ENCODE peak calls at places on chromosomes 1 and 21, in six cellular contexts. N is HepG2, P is NB4, Q is WTC11, O is A549, G is HCT116. I is an unnamed sample.

GRCh38 chr1:231467986-231468385 is 45.9 kb upstream of the EGLN1 start:
- DNase-seq in O (no peak), N (no peak), Q (no peak), G (no peak), P (no peak), I (no peak)

GRCh38 chr1:101238681-101239094 is 1.9 kb downstream of the S1PR1 start:
- DNase-seq in P (peak; percentile 77), G (peak; percentile 71), N (peak; percentile 54), Q (peak; percentile 93), O (peak; percentile 55), I (peak; percentile 96)

GRCh38 chr1:171188388-171189266 is 3.5 kb downstream of the FMO2 start:
- DNase-seq in N (peak; percentile 43), Q (peak; percentile 57), P (peak; percentile 60), G (peak; percentile 24), O (peak; percentile 45), I (no peak)

GRCh38 chr1:163596541-163597258 is 274.9 kb downstream of the NUF2 start:
- DNase-seq in G (no peak), P (no peak), O (no peak), Q (no peak), N (no peak), I (no peak)

GRCh38 chr1:101945884-101946283 is 50.8 kb downstream of the OLFM3 start:
- DNase-seq in N (no peak), G (no peak), P (no peak), O (no peak), Q (no peak), I (no peak)

GRCh38 chr1:87792094-87792493 is 463.4 kb downstream of the LMO4 start:
- DNase-seq in Q (no peak), G (no peak), P (no peak), O (no peak), N (no peak), I (no peak)

GRCh38 chr1:231558711-231559205 is 30.3 kb downstream of the TSNAX start:
- DNase-seq in N (no peak), Q (no peak), P (no peak), G (no peak), O (no peak), I (no peak)

GRCh38 chr1:110524311-110525249 is 5.6 kb upstream of the KCNA10 start:
- DNase-seq in N (peak; percentile 21), G (peak; percentile 27), P (peak; percentile 68), O (peak; percentile 29), Q (peak; percentile 81), I (peak; percentile 53)

GRCh38 chr1:17633654-17634053 is 94.2 kb downstream of the ARHGEF10L start:
- DNase-seq in P (no peak), G (no peak), O (peak; percentile 29), N (no peak), Q (no peak), I (no peak)

GRCh38 chr1:44401256-44402228 is 3.5 kb upstream of the RNF220 start:
- DNase-seq in P (no peak), Q (no peak), G (no peak), N (peak; percentile 80), O (no peak), I (no peak)

GRCh38 chr1:164846731-164847691 is 288.0 kb downstream of the PBX1 start:
- DNase-seq in P (no peak), O (no peak), G (no peak), N (no peak), Q (no peak), I (no peak)

GRCh38 chr1:154878371-154879355 is 8.6 kb upstream of the KCNN3 start:
- DNase-seq in G (peak; percentile 66), Q (peak; percentile 94), O (peak; percentile 73), P (peak; percentile 72), N (peak; percentile 48), I (peak; percentile 93)

GRCh38 chr1:52659356-52659755 is 26.4 kb downstream of the SHISAL2A start:
- DNase-seq in O (no peak), P (no peak), G (peak; percentile 69), Q (no peak), N (no peak), I (no peak)

GRCh38 chr1:209405183-209405823 is 178.2 kb upstream of the CAMK1G start:
- DNase-seq in G (no peak), P (no peak), N (no peak), O (no peak), Q (no peak), I (no peak)

GRCh38 chr1:220750126-220750525 is 2.0 kb downstream of the MTARC2 start:
- DNase-seq in P (no peak), G (no peak), Q (no peak), N (no peak), O (no peak), I (no peak)

GRCh38 chr1:41394918-41395598 is 33.8 kb downstream of the FOXO6 start:
- DNase-seq in G (no peak), O (no peak), N (no peak), Q (peak; percentile 78), P (peak; percentile 26), I (peak; percentile 81)

GRCh38 chr1:67460648-67461500 is 30.7 kb upstream of the SERBP1 start:
- DNase-seq in G (no peak), P (no peak), N (no peak), Q (no peak), O (no peak), I (no peak)

GRCh38 chr1:232602622-232603021 is 27.3 kb downstream of the SIPA1L2 start:
- DNase-seq in P (no peak), N (no peak), Q (no peak), G (no peak), O (no peak), I (no peak)

GRCh38 chr1:65230741-65231439 is 78.5 kb upstream of the DNAJC6 start:
- DNase-seq in P (no peak), G (no peak), Q (no peak), O (no peak), N (no peak), I (no peak)

GRCh38 chr1:246687002-246687401 is 37.2 kb upstream of the SCCPDH start:
- DNase-seq in P (no peak), O (no peak), G (no peak), N (no peak), Q (peak; percentile 60), I (no peak)

GRCh38 chr1:174036204-174036603 is 14.0 kb upstream of the RC3H1 start:
- DNase-seq in O (no peak), P (no peak), N (no peak), G (no peak), Q (no peak), I (no peak)

GRCh38 chr1:174039069-174039468 is 16.9 kb upstream of the RC3H1 start:
- DNase-seq in O (no peak), P (no peak), Q (no peak), G (no peak), N (no peak), I (no peak)

GRCh38 chr1:174041369-174041768 is 19.2 kb upstream of the RC3H1 start:
- DNase-seq in P (no peak), Q (no peak), O (no peak), N (peak; percentile 20), G (no peak), I (no peak)

GRCh38 chr1:174036798-174037197 is 14.6 kb upstream of the RC3H1 start:
- DNase-seq in P (no peak), N (no peak), O (no peak), Q (no peak), G (no peak), I (no peak)

GRCh38 chr1:174040387-174040786 is 18.2 kb upstream of the RC3H1 start:
- DNase-seq in O (no peak), P (no peak), N (no peak), Q (no peak), G (peak; percentile 49), I (no peak)
- TF ChIP-seq MAX in O (no peak), P (no peak), N (no peak), Q (no peak), G (no peak), I (no peak)

GRCh38 chr21:34613679-34614442 is 1.1 kb downstream of the RCAN1 start:
- DNase-seq in P (peak; percentile 17), Q (no peak), G (no peak), N (no peak), O (no peak), I (no peak)

GRCh38 chr21:34614443-34614692 is 545 bp downstream of the RCAN1 start:
- DNase-seq in Q (no peak), G (no peak), O (no peak), N (no peak), P (no peak), I (no peak)

GRCh38 chr21:34612056-34612455 is 2.9 kb downstream of the RCAN1 start:
- DNase-seq in O (no peak), N (no peak), G (no peak), P (no peak), Q (no peak), I (no peak)

GRCh38 chr21:34611528-34611927 is 3.4 kb downstream of the RCAN1 start:
- DNase-seq in O (no peak), Q (no peak), N (no peak), G (no peak), P (no peak), I (no peak)

GRCh38 chr21:34612557-34612956 is 2.4 kb downstream of the RCAN1 start:
- DNase-seq in O (no peak), Q (no peak), G (no peak), N (no peak), P (no peak), I (no peak)
- TF ChIP-seq MAX in O (no peak), Q (no peak), G (no peak), N (no peak), P (no peak), I (no peak)

DNA sequence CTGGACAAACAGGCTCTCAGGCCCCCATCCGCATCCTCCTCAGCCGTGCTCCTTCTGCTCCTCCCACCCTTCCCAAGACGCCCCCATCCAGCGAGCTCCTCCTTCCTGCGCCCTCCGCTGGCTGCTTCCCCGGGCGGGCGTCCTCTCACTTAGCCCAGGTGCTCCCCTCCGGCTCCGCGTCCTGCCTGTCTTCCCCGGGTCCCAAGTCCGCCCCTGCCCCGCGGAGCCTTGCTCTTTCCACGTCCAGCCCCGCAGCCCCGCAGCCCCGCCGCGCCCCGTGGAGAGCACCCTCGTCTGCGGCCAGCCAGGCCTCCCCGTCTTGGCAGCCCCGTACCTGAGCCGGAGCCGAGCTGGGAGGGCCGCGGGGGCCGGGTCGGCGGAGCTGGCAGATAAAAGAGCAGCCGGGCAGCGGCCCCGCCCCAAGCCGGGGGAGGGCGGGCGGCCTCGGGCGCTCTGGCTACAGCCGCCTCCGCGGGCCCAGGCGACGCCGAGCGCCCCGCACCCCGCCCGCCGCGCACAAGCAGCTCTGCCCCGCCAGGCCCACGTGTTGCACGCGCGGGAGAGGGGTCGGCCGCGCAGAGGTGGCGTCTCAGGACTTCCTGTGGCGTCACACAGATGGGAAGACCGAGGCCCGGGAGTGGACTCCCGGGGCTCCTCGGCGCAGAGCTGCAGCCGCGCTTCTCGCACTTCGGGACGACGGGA is at the start of gene PAQR7:
- DNase-seq in G (no peak), O (peak; percentile 15), P (peak; percentile 68), Q (peak; percentile 80), N (peak; percentile 67), I (peak; percentile 86)
- TF ChIP-seq MAX in G (peak; percentile 95), O (peak; percentile 86), P (no peak), Q (peak; percentile 81), N (peak; percentile 99), I (peak; percentile 91)

DNA sequence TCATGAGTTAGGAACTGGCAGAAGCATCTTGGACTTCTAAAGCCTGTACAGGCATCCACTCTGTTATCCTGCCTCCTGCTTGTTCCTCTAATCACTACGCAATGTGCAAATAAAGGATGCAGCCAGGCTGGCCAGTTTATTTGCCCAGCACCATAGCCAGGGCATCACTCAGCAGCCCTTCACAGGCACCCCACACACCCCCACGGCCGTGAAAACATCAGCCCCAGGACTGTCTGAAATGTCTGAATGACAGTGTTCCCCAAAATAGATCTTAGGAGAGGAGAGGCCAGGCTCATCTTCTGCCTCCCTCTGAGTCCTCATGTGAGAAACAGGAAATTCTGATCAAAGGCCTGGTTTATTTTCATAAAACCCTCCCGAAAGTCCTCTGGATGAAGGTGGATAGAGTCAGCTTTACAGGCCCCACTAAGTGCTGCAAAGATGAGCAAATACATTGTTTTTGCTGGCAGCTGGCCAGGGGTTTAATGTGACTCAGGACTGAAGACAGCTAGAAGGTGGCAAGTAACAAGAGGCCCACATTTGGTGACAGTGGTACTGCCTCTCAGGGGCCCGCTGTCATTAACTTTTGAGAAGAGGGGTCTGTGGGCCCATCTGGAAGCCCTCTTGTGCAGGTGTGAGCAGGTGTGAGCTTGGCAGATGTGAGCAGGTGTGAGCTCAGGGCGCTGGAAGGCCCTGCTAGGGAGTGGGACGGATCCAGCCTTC is 32.9 kb downstream of the GRHL3 start:
- DNase-seq in O (no peak), N (no peak), Q (no peak), P (no peak), G (no peak), I (no peak)
- TF ChIP-seq MAX in O (no peak), N (no peak), Q (no peak), P (no peak), G (no peak), I (no peak)